ENCODE peak calls at places on chromosome 21, in four cellular contexts. T is thoracic aorta, K is GM23338, J is AG04450. M is an unnamed sample.

GRCh38 chr21:45636459-45636858 is 7.1 kb upstream of the PCBP3 start:
- DNase-seq in K (no peak), J (no peak), T (no peak), M (no peak)

GRCh38 chr21:14366998-14367397 is 15.9 kb downstream of the HSPA13 start:
- DNase-seq in T (no peak), J (no peak), K (no peak), M (no peak)

GRCh38 chr21:25708467-25709065 is 26.1 kb downstream of the ATP5PF start:
- DNase-seq in J (peak), T (no peak), K (peak), M (peak)

GRCh38 chr21:46599251-46599572 is 5.7 kb downstream of the S100B start:
- DNase-seq in K (peak), T (no peak), J (peak), M (no peak)

GRCh38 chr21:19853709-19854575 is 1144.3 kb upstream of the NCAM2 start:
- DNase-seq in J (no peak), T (no peak), K (peak), M (no peak)

GRCh38 chr21:37937668-37938067 is 21.4 kb upstream of the KCNJ6 start:
- DNase-seq in J (no peak), T (no peak), K (no peak), M (no peak)

GRCh38 chr21:27722095-27722494 is 755.2 kb upstream of the ADAMTS5 start:
- DNase-seq in T (no peak), K (peak), J (no peak), M (peak)

GRCh38 chr21:41366522-41367151 is 4.8 kb downstream of the MX2 start:
- DNase-seq in J (peak), T (no peak), K (no peak), M (peak)

GRCh38 chr21:14096172-14096571 is 114.6 kb downstream of the LIPI start:
- DNase-seq in K (no peak), J (no peak), T (no peak), M (no peak)

GRCh38 chr21:40511976-40512375 is 335.0 kb downstream of the DSCAM start:
- DNase-seq in K (no peak), T (no peak), J (no peak), M (no peak)

GRCh38 chr21:34743831-34744230 is 75.0 kb downstream of the CLIC6 start:
- DNase-seq in J (no peak), T (no peak), K (no peak), M (peak)

GRCh38 chr21:36175771-36176565 is 19.3 kb downstream of the DOP1B start:
- DNase-seq in J (no peak), K (no peak), T (no peak), M (no peak)

GRCh38 chr21:31624181-31624580 is 35.3 kb upstream of the SOD1 start:
- DNase-seq in K (no peak), T (no peak), J (no peak), M (no peak)

GRCh38 chr21:31624961-31625491 is 34.5 kb upstream of the SOD1 start:
- DNase-seq in K (no peak), J (no peak), T (no peak), M (no peak)

GRCh38 chr21:31622397-31622796 is 37.1 kb upstream of the SOD1 start:
- DNase-seq in T (no peak), K (no peak), J (no peak), M (no peak)

GRCh38 chr21:31618696-31619430 is 40.6 kb upstream of the SOD1 start:
- DNase-seq in T (no peak), K (no peak), J (no peak), M (no peak)

GRCh38 chr21:31623664-31624063 is 35.8 kb upstream of the SOD1 start:
- DNase-seq in K (peak), J (no peak), T (no peak), M (no peak)
- TF ChIP-seq CTCF in K (peak), J (peak), T (no peak), M (no peak)

GRCh38 chr21:39313457-39314154 is at the start of gene BRWD1:
- DNase-seq in J (peak), K (peak), T (no peak), M (peak)
- TF ChIP-seq CTCF in J (no peak), K (no peak), T (peak), M (no peak)

GRCh38 chr21:29943885-29944284 is 4.1 kb upstream of the GRIK1 start:
- DNase-seq in K (peak), J (no peak), T (no peak), M (no peak)
- TF ChIP-seq CTCF in K (peak), J (no peak), T (no peak), M (no peak)

DNA sequence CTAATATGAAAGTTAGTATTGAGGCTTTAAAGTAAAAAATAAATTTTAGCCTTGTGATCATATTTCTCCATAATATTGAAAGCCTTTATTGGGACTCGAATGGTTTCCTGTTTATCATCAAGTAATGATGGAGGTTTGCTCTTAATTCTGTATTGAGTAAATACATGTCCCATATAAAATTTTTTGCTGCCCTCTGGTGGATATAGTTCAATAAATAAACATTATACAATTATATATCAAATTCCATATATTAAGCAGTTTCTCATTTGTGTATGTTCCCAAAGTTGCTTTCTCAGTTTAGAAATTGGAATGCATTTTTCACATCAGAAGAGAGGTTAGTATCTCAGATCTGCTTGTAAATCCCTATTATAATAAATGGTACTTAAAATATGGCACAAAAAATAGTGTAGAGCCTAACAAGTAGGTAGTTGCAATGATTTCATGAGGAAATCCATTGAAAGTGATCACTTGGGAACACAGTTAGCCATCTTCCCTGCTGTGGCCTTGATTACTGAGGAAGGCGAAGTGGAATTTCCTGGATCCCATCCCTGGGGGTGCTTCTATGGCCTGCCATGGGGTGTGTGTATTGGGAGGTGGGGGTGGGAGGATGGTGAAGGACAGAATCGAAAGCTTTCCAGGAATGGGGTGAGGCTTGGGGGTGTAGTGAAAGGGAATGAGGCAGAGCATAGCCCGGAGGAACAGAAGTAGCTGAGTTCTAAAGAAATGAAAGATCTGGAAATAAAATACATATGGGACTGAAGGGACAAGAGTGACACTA is 84.1 kb upstream of the C21orf91 start:
- DNase-seq in T (no peak), J (peak), K (peak), M (no peak)
- TF ChIP-seq CTCF in T (no peak), J (peak), K (peak), M (no peak)

DNA sequence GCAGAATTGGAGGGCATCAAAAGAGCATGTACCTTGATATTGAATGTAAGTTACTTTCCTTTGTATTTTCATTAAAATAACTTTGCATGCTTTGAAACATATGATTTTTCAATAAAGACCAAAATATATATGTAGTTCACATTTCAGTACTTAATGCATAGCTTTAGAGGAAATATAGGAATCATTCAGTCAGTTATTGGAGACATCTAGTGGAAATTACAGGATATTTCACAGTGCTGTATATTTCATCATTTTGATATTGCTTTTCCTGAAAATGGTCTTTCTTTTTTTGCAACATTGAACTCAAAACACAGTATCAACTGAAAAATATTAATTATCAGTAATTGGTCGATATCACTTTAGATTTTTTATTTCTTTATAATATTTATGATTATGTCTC is 375.8 kb downstream of the NCAM2 start:
- DNase-seq in J (no peak), K (no peak), T (no peak), M (no peak)
- TF ChIP-seq CTCF in J (peak), K (no peak), T (no peak), M (no peak)

GRCh38 chr21:44316277-44316900 is 16.5 kb downstream of the PFKL start:
- DNase-seq in T (no peak), J (no peak), K (no peak), M (no peak)

GRCh38 chr21:44314128-44314527 is 14.3 kb downstream of the PFKL start:
- DNase-seq in T (no peak), J (no peak), K (no peak), M (no peak)

GRCh38 chr21:44314561-44314960 is 14.7 kb downstream of the PFKL start:
- DNase-seq in T (no peak), K (no peak), J (no peak), M (no peak)

GRCh38 chr21:44317241-44317782 is 17.5 kb downstream of the PFKL start:
- DNase-seq in K (no peak), J (no peak), T (no peak), M (no peak)

GRCh38 chr21:44315691-44316208 is 15.9 kb downstream of the PFKL start:
- DNase-seq in T (no peak), J (no peak), K (no peak), M (no peak)
- TF ChIP-seq CTCF in T (no peak), J (no peak), K (no peak), M (no peak)

GRCh38 chr21:42850463-42850862 is 28.9 kb downstream of the WDR4 start:
- DNase-seq in K (no peak), T (no peak), J (no peak), M (no peak)

GRCh38 chr21:42849759-42850412 is 29.5 kb downstream of the WDR4 start:
- DNase-seq in K (no peak), J (no peak), T (no peak), M (no peak)

GRCh38 chr21:42848932-42849758 is 30.2 kb downstream of the WDR4 start:
- DNase-seq in J (no peak), K (no peak), T (no peak), M (no peak)

GRCh38 chr21:42851812-42852665 is 27.3 kb downstream of the WDR4 start:
- DNase-seq in K (no peak), T (no peak), J (no peak), M (no peak)

DNA sequence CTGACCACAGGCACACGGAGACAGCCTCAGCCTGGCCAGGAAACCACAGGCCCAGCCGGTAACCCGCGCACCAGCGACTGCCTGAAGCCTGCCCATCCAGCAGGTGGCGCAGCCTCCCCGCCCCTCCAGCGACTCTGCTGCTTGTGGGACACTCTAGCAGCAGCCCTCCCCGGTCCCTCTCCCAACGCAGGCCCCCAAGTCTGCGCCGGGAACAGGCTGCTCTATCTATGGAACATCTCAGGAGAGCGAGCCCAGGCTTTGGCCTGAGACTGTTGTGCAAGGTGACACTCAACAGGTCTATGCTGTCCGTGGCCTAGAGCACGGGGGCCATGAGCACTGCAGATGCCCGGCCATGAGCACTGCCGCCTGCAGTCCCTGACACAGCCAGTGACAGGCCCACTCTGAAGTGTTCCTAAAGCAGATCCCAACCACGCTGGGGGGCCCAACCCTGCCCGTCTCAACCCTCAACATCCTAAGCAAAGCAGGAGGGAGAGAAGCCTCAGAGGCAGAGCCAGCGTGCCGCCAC is 28.4 kb downstream of the WDR4 start:
- DNase-seq in K (peak), T (no peak), J (no peak), M (peak)
- TF ChIP-seq CTCF in K (peak), T (no peak), J (peak), M (peak)